ENCODE peak calls at places on chromosomes 4 and X, in nine cellular contexts. C is transverse colon, Z is tibial nerve, S is A549, H is ovary, P is stomach, M is K562, Y is suprapubic skin, O is HepG2. B is an unnamed sample.

GRCh38 chr4:132709024-132709423 is 440.1 kb upstream of the PCDH10 start:
- DNase-seq in S (no peak), O (no peak), P (no peak), C (no peak), Z (no peak), H (no peak), M (no peak), Y (no peak), B (no peak)

GRCh38 chrX:133660356-133660755 is 245.1 kb upstream of the GPC4 start:
- DNase-seq in C (no peak), O (no peak), S (no peak), Z (no peak), P (no peak), M (no peak), H (no peak), Y (no peak), B (no peak)

GRCh38 chr4:152657657-152658056 is 22.1 kb downstream of the TMEM154 start:
- DNase-seq in M (no peak), O (no peak), C (no peak), P (no peak), S (no peak), Z (no peak), Y (no peak), H (no peak), B (no peak)

GRCh38 chr4:142091691-142092182 is 455.4 kb downstream of the IL15 start:
- DNase-seq in P (no peak), M (no peak), S (peak), Y (no peak), C (no peak), H (no peak), O (no peak), Z (peak), B (no peak)

GRCh38 chr4:17636341-17636695 is 21.9 kb downstream of the MED28 start:
- DNase-seq in S (no peak), M (no peak), O (no peak), H (no peak), Y (no peak), P (no peak), Z (no peak), C (no peak), B (peak)

GRCh38 chr4:39032218-39033085 is at the start of gene TMEM156:
- DNase-seq in H (no peak), M (no peak), Z (no peak), C (no peak), O (peak), P (no peak), Y (no peak), S (no peak), B (no peak)

GRCh38 chr4:2261110-2261852 is 628 bp downstream of the MXD4 start:
- DNase-seq in Y (peak), H (peak), S (peak), O (no peak), P (peak), M (peak), C (peak), Z (no peak), B (peak)

GRCh38 chrX:40964633-40965586 is 120.3 kb upstream of the USP9X start:
- DNase-seq in S (no peak), O (no peak), H (no peak), Y (no peak), M (no peak), C (no peak), P (no peak), Z (no peak), B (no peak)

GRCh38 chr4:8029689-8030088 is 90.0 kb upstream of the AFAP1 start:
- DNase-seq in S (no peak), M (peak), Y (no peak), Z (no peak), P (no peak), O (no peak), H (no peak), C (no peak), B (peak)

GRCh38 chrX:45852884-45853283 is 652.2 kb upstream of the DIPK2B start:
- DNase-seq in S (no peak), P (no peak), C (no peak), Y (no peak), O (no peak), M (no peak), H (no peak), Z (no peak), B (no peak)

DNA sequence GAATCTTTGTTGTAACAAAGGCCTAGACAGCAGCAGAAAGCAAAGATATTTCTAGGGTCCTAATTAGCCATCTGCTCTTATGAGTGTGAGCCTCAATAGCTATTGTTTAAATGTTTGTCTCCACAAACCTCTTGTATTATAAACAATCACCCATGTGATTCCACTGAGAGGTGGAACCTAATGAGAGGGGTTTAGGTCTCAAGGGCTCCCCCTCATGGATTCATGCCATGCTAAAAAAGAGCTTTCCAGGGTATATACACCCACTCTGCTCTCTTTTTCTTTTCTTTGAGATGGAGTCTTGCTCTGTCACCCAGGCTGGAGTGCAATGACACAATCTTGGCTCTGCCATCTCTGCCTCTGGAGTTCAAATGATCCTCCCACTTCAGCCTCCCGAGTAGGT is 42.1 kb downstream of the TRIM61 start:
- DNase-seq in Z (no peak), M (no peak), Y (no peak), C (no peak), S (no peak), P (no peak), H (no peak), O (peak), B (no peak)
- H3K4me3 ChIP-seq in Z (no peak), M (no peak), Y (no peak), C (no peak), S (no peak), P (no peak), H (no peak), O (no peak), B (no peak)

GRCh38 chr4:165301833-165302232 is 25.6 kb upstream of the MSMO1 start:
- DNase-seq in C (no peak), Y (no peak), H (no peak), S (no peak), P (no peak), M (no peak), Z (no peak), O (no peak), B (peak)

GRCh38 chr4:165297626-165298025 is 29.8 kb upstream of the MSMO1 start:
- DNase-seq in Y (no peak), P (no peak), C (no peak), H (no peak), Z (no peak), S (no peak), O (no peak), M (no peak), B (no peak)

GRCh38 chr4:165294907-165295306 is 32.6 kb upstream of the MSMO1 start:
- DNase-seq in Y (no peak), M (no peak), Z (no peak), H (no peak), S (no peak), C (no peak), O (no peak), P (no peak), B (no peak)

GRCh38 chr4:165302658-165303057 is 24.8 kb upstream of the MSMO1 start:
- DNase-seq in O (no peak), M (no peak), Y (no peak), Z (no peak), P (no peak), H (no peak), C (no peak), S (no peak), B (no peak)

DNA sequence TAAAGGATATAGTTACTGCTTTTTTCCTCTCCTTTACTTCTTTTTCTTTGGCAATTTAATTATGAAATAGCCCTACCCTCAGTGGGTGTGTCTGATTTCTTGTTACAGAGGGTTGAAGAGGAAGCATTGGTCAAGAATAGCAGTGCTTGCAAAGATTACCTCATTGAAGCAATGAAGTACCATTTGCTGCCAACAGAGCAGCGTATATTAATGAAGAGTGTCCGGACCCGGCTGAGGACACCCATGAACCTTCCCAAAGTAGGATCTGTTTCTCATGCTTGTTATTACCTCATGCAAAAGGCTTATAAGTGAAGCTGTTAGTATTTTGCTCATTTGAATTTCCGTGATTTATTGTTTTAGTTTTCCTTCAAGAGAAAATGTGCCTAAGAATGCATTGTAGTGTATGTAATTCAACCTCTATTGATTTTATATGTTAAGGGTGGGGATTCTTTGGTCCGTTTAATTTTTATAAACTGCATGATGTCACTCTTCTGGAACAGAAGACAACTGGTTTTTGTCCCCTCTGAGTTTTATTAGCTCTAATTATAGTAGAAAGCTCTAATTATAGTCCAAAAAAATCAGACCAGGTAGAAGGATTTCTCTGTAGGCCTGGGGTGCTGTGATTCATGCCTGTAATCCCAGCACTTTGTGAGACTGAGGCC is 27.9 kb upstream of the MSMO1 start:
- DNase-seq in P (no peak), Z (no peak), M (no peak), O (no peak), Y (no peak), C (no peak), S (no peak), H (no peak), B (peak)
- TF ChIP-seq EP300 in P (no peak), Z (no peak), M (no peak), O (no peak), Y (no peak), C (no peak), S (no peak), H (no peak), B (no peak)

DNA sequence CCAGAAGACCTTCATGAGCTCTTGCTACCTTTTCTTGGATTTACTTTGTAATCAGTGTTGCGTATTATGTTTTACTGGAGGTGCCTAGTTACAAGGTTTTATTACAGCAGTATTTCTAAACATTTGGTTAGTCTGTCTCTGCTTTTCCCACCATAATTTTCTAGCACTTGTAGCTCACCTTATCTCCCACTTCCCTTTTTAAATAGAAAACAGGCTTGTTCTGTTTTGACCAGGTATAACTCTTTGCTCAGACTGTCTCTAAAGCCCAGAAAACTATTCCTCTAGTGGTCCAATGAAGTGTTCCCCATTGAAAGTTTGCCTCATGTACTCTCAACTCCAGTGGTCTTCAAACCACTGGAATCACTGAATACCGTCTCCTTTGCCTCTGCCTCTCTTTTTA is 43.9 kb downstream of the AFF1 start:
- DNase-seq in Z (no peak), O (no peak), M (no peak), P (no peak), C (no peak), S (no peak), Y (no peak), H (no peak), B (no peak)
- H3K4me3 ChIP-seq in Z (no peak), O (no peak), M (no peak), P (no peak), C (no peak), S (no peak), Y (no peak), H (no peak), B (no peak)

DNA sequence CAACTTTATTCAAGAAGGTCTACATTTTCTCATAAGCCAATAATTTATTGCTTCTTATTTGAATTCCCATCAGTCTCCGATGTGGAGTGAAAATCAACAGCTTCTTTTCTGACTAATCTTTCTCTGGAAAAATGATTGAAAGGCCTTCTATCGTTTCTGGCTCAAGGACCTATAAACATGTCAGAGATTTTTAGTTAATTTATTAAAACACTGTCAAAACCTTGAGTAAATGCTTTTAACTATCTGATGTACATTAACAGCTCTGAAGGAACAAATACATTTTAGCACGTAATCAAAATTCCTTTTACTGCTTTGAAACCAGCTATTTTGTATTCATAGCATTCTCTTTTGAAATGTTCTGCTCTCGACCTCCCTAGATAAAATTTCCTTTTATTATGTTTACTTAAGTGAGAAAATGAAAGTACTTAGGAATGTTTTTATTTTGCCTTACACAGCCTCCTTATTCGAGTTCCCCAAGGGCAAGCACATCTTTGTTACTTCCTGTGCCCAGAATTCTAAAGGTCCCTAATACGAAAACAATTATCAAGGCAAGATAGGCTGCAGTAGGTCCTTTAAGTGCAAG is 3.2 kb upstream of the ZFX start:
- DNase-seq in Y (no peak), H (no peak), P (no peak), Z (no peak), S (no peak), M (no peak), O (no peak), C (no peak), B (no peak)
- TF ChIP-seq EP300 in Y (no peak), H (no peak), P (no peak), Z (no peak), S (no peak), M (no peak), O (no peak), C (no peak), B (no peak)

GRCh38 chrX:132022115-132022862 is 813 bp upstream of the STK26 start:
- DNase-seq in S (peak), C (peak), Y (peak), H (no peak), M (peak), O (peak), Z (no peak), P (no peak), B (no peak)

GRCh38 chrX:132023896-132024386 is 839 bp downstream of the STK26 start:
- DNase-seq in O (no peak), Y (peak), S (peak), H (peak), C (no peak), Z (no peak), P (no peak), M (peak), B (peak)

GRCh38 chrX:132022863-132023116 is 312 bp upstream of the STK26 start:
- DNase-seq in P (no peak), O (no peak), H (no peak), Z (no peak), C (no peak), Y (no peak), M (no peak), S (peak), B (no peak)

GRCh38 chrX:132023117-132023895 is at the start of gene STK26:
- DNase-seq in C (peak), H (peak), O (peak), M (peak), P (peak), Z (peak), S (peak), Y (peak), B (peak)

GRCh38 chrX:132025085-132025484 is 2.0 kb downstream of the STK26 start:
- DNase-seq in S (no peak), M (no peak), C (no peak), Y (no peak), H (no peak), Z (no peak), O (peak), P (no peak), B (no peak)
- H3K4me3 ChIP-seq in S (no peak), M (peak), C (no peak), Y (no peak), H (peak), Z (no peak), O (peak), P (no peak), B (no peak)

DNA sequence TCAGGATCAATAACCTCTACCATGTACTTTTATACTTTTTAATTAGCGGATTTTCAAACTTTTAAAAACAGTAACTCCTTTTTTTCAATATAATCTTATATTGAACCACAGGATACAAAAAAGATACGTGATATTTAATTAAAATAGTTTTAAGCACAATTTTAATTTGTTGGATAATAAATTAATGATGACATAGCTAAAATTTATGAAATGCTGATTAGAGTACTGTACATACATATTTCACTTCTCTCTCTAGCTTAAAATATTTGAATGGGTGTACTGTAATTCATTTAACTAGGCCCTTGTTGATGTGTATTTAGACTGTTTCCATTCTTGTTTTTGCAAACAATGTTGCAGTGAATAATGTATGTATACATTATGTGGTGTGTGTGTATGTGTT is 66.2 kb downstream of the CDKL5 start:
- DNase-seq in S (no peak), O (no peak), C (no peak), H (no peak), Y (no peak), P (no peak), Z (no peak), M (no peak), B (no peak)
- TF ChIP-seq EP300 in S (no peak), O (no peak), C (no peak), H (no peak), Y (no peak), P (no peak), Z (no peak), M (no peak), B (no peak)

GRCh38 chrX:7083468-7084396 is 63.8 kb upstream of the STS start:
- DNase-seq in C (peak), P (no peak), Z (no peak), M (no peak), O (no peak), Y (no peak), H (no peak), S (no peak), B (no peak)
- H3K4me3 ChIP-seq in C (no peak), P (no peak), Z (no peak), M (no peak), O (no peak), Y (no peak), H (no peak), S (no peak), B (no peak)

GRCh38 chr4:143555676-143556075 is 42.2 kb downstream of the SMARCA5 start:
- DNase-seq in Z (no peak), H (no peak), C (no peak), S (no peak), Y (no peak), M (no peak), P (no peak), O (no peak), B (no peak)
- TF ChIP-seq EP300 in Z (no peak), H (no peak), C (no peak), S (no peak), Y (no peak), M (no peak), P (no peak), O (no peak), B (no peak)

GRCh38 chrX:13223868-13224555 is 95.8 kb downstream of the ATXN3L start:
- DNase-seq in M (no peak), C (no peak), O (peak), P (no peak), Y (no peak), Z (no peak), S (peak), H (no peak), B (no peak)

GRCh38 chrX:13219990-13220764 is 99.7 kb downstream of the ATXN3L start:
- DNase-seq in Y (no peak), O (no peak), S (no peak), Z (no peak), M (no peak), P (no peak), H (no peak), C (no peak), B (no peak)

GRCh38 chrX:13216139-13216538 is 103.7 kb downstream of the ATXN3L start:
- DNase-seq in S (no peak), O (no peak), C (no peak), M (no peak), Y (no peak), H (no peak), Z (no peak), P (no peak), B (no peak)

GRCh38 chrX:13215729-13216128 is 104.1 kb downstream of the ATXN3L start:
- DNase-seq in Y (no peak), C (no peak), O (no peak), M (no peak), Z (no peak), H (no peak), P (no peak), S (no peak), B (no peak)

DNA sequence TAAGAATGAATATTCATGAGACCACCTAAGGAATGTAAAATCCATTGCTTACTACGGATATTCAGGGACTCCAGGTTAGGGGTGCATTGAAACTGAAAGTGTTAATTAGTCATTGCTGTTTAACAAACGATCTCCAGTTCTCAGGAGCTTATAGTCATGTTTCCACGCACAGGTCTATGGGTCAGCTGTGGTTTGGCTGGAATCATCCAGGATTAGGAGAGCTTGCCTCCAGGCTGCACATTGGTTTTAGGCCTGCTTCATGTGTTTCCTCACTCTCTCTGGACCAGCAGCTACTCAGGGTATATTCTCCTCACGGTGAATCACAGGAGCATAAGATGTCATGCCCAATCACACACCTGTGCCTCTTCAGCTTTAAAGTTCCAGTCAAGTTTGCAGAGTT is 98.9 kb downstream of the ATXN3L start:
- DNase-seq in H (no peak), C (no peak), S (no peak), O (no peak), M (no peak), Y (no peak), P (no peak), Z (no peak), B (no peak)
- H3K4me3 ChIP-seq in H (no peak), C (no peak), S (no peak), O (no peak), M (no peak), Y (no peak), P (no peak), Z (no peak), B (no peak)